ENCODE peak calls at places on chromosome 18, in eight cellular contexts. J, O, Z, B, N, Y, Q and U are unnamed samples.

GRCh38 chr18:57434177-57434535 is 1.0 kb upstream of the ONECUT2 start:
- DNase-seq in J (no peak), O (no peak), Z (no peak), B (no peak), N (no peak), Y (no peak), Q (no peak), U (no peak)

GRCh38 chr18:62634991-62635630 is 80.2 kb upstream of the PHLPP1 start:
- DNase-seq in J (no peak), O (no peak), Z (no peak), B (no peak), N (no peak), Y (no peak), Q (no peak), U (peak; percentile 27)

GRCh38 chr18:23900979-23901378 is 113.6 kb upstream of the TTC39C start:
- DNase-seq in J (no peak), O (no peak), Z (no peak), B (no peak), N (no peak), Y (no peak), Q (peak; percentile 28), U (no peak)

GRCh38 chr18:59993560-59993959 is 93.8 kb downstream of the PMAIP1 start:
- DNase-seq in J (peak; percentile 11), O (no peak), Z (no peak), B (no peak), N (no peak), Y (no peak), Q (no peak), U (peak; percentile 13)

GRCh38 chr18:45526120-45526841 is 89.0 kb upstream of the SLC14A2 start:
- DNase-seq in J (peak; percentile 27), O (no peak), Z (no peak), B (no peak), N (no peak), Y (no peak), Q (no peak), U (peak; percentile 70)

GRCh38 chr18:62914868-62915267 is 199.5 kb downstream of the PHLPP1 start:
- DNase-seq in J (no peak), O (no peak), Z (no peak), B (no peak), N (no peak), Y (no peak), Q (no peak), U (no peak)

GRCh38 chr18:49970288-49970687 is 157.0 kb upstream of the ACAA2 start:
- DNase-seq in J (no peak), O (no peak), Z (no peak), B (no peak), N (no peak), Y (no peak), Q (no peak), U (no peak)

GRCh38 chr18:48715651-48716354 is 177.0 kb downstream of the CTIF start:
- DNase-seq in J (no peak), O (peak; percentile 72), Z (peak; percentile 59), B (no peak), N (no peak), Y (no peak), Q (no peak), U (no peak)

GRCh38 chr18:78716022-78716421 is 263.6 kb upstream of the SALL3 start:
- DNase-seq in J (no peak), O (no peak), Z (no peak), B (no peak), N (no peak), Y (no peak), Q (no peak), U (no peak)

GRCh38 chr18:11114653-11115052 is 34.7 kb downstream of the PIEZO2 start:
- DNase-seq in J (peak; percentile 73), O (no peak), Z (no peak), B (no peak), N (no peak), Y (no peak), Q (no peak), U (peak; percentile 76)

GRCh38 chr18:11849845-11850747 is 1.1 kb upstream of the CHMP1B start:
- DNase-seq in J (peak; percentile 98), O (peak; percentile 68), Z (peak; percentile 71), B (peak; percentile 54), N (peak; percentile 80), Y (peak; percentile 23), Q (peak; percentile 94), U (peak; percentile 87)

GRCh38 chr18:61892683-61893303 is at the start of gene RNF152:
- DNase-seq in J (no peak), O (peak; percentile 48), Z (peak; percentile 32), B (peak; percentile 2), N (no peak), Y (no peak), Q (peak; percentile 34), U (peak; percentile 7)

GRCh38 chr18:62499263-62499650 is 23.6 kb upstream of the ZCCHC2 start:
- DNase-seq in J (no peak), O (no peak), Z (no peak), B (no peak), N (no peak), Y (no peak), Q (no peak), U (no peak)

GRCh38 chr18:59696311-59697235 is 650 bp downstream of the CCBE1 start:
- DNase-seq in J (peak; percentile 42), O (no peak), Z (peak; percentile 10), B (no peak), N (no peak), Y (no peak), Q (peak; percentile 74), U (no peak)

GRCh38 chr18:76955529-76956170 is 133.3 kb downstream of the ZNF236 start:
- DNase-seq in J (no peak), O (no peak), Z (peak; percentile 70), B (no peak), N (no peak), Y (no peak), Q (no peak), U (no peak)

GRCh38 chr18:51559198-51559901 is 361.9 kb upstream of the MEX3C start:
- DNase-seq in J (no peak), O (no peak), Z (no peak), B (no peak), N (no peak), Y (no peak), Q (no peak), U (no peak)

GRCh38 chr18:13530879-13531387 is 195.4 kb downstream of the FAM210A start:
- DNase-seq in J (peak; percentile 25), O (peak; percentile 56), Z (peak; percentile 62), B (no peak), N (no peak), Y (no peak), Q (peak; percentile 18), U (peak; percentile 23)

GRCh38 chr18:22268641-22269128 is 99.3 kb downstream of the GATA6 start:
- DNase-seq in J (no peak), O (no peak), Z (no peak), B (no peak), N (no peak), Y (no peak), Q (no peak), U (no peak)

GRCh38 chr18:79484661-79485621 is 89.2 kb downstream of the NFATC1 start:
- DNase-seq in J (peak; percentile 98), O (no peak), Z (peak; percentile 11), B (no peak), N (no peak), Y (no peak), Q (peak; percentile 96), U (peak; percentile 88)

GRCh38 chr18:64692826-64693225 is 543.9 kb upstream of the LINC00305 start:
- DNase-seq in J (no peak), O (no peak), Z (no peak), B (no peak), N (no peak), Y (no peak), Q (no peak), U (no peak)

GRCh38 chr18:24585996-24586566 is 125.6 kb downstream of the HRH4 start:
- DNase-seq in J (no peak), O (no peak), Z (no peak), B (no peak), N (no peak), Y (no peak), Q (no peak), U (no peak)